ENCODE peak calls at places on chromosomes 12 and 14, in four cellular contexts. V is H9, G is IMR-90, L is neuronal stem cell. W is an unnamed sample.

GRCh38 chr14:50955373-50956043 is 11.2 kb upstream of the PYGL start:
- DNase-seq in V (peak; percentile 85), G (peak; percentile 96), L (no peak), W (peak; percentile 98)

GRCh38 chr12:49415426-49416040 is 48.3 kb downstream of the SPATS2 start:
- DNase-seq in V (no peak), G (no peak), L (no peak), W (no peak)

GRCh38 chr12:127381043-127381668 is 885.8 kb upstream of the TMEM132C start:
- DNase-seq in V (peak; percentile 89), G (no peak), L (peak; percentile 63), W (peak; percentile 79)

GRCh38 chr14:37592288-37593274 is 2.5 kb downstream of the FOXA1 start:
- DNase-seq in V (peak; percentile 47), G (no peak), L (peak; percentile 21), W (no peak)

GRCh38 chr12:8629486-8630033 is 16.9 kb upstream of the AICDA start:
- DNase-seq in V (no peak), G (no peak), L (no peak), W (no peak)

GRCh38 chr14:100065161-100065871 is at the start of gene EVL:
- DNase-seq in V (no peak), G (no peak), L (no peak), W (no peak)

GRCh38 chr12:14988035-14988434 is 15.2 kb downstream of the PDE6H start:
- DNase-seq in V (no peak), G (no peak), L (no peak), W (no peak)

GRCh38 chr14:74580275-74580672 is 31.8 kb downstream of the LTBP2 start:
- DNase-seq in V (no peak), G (no peak), L (no peak), W (no peak)

GRCh38 chr14:89384636-89385035 is 32.4 kb downstream of the FOXN3 start:
- DNase-seq in V (no peak), G (no peak), L (no peak), W (no peak)

GRCh38 chr12:63930971-63931370 is 86.5 kb downstream of the SRGAP1 start:
- DNase-seq in V (no peak), G (peak; percentile 72), L (no peak), W (no peak)

GRCh38 chr14:36720657-36721056 is 59.0 kb downstream of the PAX9 start:
- DNase-seq in V (no peak), G (no peak), L (no peak), W (peak; percentile 91)

GRCh38 chr12:132710422-132711168 is at the start of gene PGAM5:
- DNase-seq in V (peak; percentile 75), G (peak; percentile 70), L (peak; percentile 75), W (peak; percentile 87)

GRCh38 chr14:23160924-23161522 is 22.4 kb downstream of the SLC7A8 start:
- DNase-seq in V (peak; percentile 80), G (peak; percentile 78), L (no peak), W (peak; percentile 89)

GRCh38 chr12:6767592-6768384 is 1.6 kb downstream of the PTMS start:
- DNase-seq in V (no peak), G (peak; percentile 33), L (no peak), W (no peak)

GRCh38 chr12:14621821-14622220 is 54.1 kb upstream of the PLBD1 start:
- DNase-seq in V (no peak), G (no peak), L (no peak), W (no peak)

GRCh38 chr14:95683793-95684192 is 2.4 kb upstream of the TCL1B start:
- DNase-seq in V (peak; percentile 72), G (no peak), L (no peak), W (peak; percentile 82)

GRCh38 chr14:77126461-77126990 is 15.1 kb downstream of the ZDHHC22 start:
- DNase-seq in V (peak; percentile 9), G (no peak), L (no peak), W (no peak)

GRCh38 chr12:11652351-11653040 is 3.0 kb downstream of the ETV6 start:
- DNase-seq in V (no peak), G (peak; percentile 67), L (no peak), W (no peak)

GRCh38 chr12:62190921-62191746 is 69.1 kb upstream of the USP15 start:
- DNase-seq in V (peak; percentile 65), G (peak; percentile 23), L (peak; percentile 31), W (peak; percentile 32)

GRCh38 chr14:90344920-90345557 is 13.3 kb upstream of the NRDE2 start:
- DNase-seq in V (no peak), G (peak; percentile 11), L (no peak), W (no peak)

GRCh38 chr14:101360045-101360931 is 201.0 kb upstream of the DIO3 start:
- DNase-seq in V (no peak), G (no peak), L (no peak), W (no peak)

DNA sequence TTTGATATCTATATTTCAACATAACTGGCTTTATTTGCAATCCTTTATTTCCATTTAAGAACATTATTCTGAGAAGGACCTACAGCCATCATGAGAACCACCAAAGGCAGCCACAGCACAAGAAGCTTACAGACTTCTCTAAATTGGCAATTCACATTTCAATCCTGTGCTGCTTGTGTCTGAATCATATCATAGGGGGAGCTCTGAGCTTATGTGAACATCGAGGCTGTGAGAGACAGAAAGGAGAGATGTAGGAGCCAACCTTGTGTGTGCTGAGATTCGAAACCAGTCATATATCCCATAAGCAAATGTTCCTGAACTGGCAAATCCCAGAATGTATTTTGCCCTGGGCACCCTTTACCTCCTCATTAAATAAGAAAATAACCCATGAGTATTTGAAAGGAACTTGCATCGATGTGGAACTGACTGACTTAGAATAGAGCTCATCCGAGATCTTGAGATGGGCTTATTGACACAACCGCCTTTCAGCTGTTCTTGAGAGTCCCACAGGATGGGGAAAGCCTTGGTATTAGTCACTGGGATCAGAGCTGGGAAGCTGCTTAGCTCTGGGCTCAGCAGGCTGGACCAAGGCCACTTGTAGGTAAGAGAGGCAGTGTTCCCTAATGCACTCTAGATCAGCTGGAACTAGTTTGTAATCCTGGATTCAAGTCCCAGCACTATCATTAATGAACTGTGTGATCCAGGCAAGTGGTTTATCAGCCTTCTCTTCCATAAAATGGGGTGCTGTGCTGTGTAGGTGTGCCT is 329.8 kb downstream of the CACNA1C start:
- DNase-seq in V (no peak), G (peak; percentile 51), L (no peak), W (no peak)
- H4K8ac ChIP-seq in V (no peak overlapping the region), G (no peak overlapping the region), L (no peak overlapping the region), W (no peak overlapping the region)

DNA sequence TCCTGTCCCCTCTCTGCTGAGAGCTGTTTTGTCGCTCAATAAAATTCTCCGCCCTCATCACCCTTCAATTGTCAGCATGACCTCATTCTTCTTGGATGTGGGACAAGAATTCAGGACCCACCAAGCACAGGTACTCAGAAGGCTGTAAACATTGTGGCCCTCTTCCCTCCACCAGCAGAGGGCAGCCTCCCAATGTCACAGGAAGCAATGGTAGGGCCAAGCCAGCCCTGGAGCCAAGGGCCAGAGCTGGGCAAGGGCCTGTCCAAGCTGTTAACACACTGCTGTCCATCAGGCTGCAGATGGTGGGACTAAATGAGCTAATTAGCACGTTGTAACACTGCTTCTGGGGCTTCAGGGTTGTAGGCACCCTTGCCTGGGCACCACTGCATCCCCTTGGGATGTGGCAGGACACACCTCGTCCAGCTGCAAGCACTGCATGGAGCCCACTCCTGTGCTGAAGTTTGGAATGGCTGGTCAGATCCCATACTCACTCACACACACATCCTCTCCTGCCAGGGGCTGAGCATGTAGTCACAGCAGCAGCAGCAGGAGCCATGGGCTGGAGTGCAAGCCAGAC is 62.7 kb upstream of the HECTD1 start:
- DNase-seq in V (peak; percentile 86), G (no peak), L (no peak), W (peak; percentile 47)
- H2BK15ac ChIP-seq in V (peak overlapping the region; percentile 86), G (peak overlapping the region; percentile 70), L (no peak overlapping the region), W (no peak overlapping the region)

GRCh38 chr14:55730602-55731001 is 150.6 kb downstream of the KTN1 start:
- DNase-seq in V (no peak), G (peak; percentile 19), L (no peak), W (peak; percentile 65)

GRCh38 chr14:55731247-55731872 is 151.4 kb downstream of the KTN1 start:
- DNase-seq in V (no peak), G (no peak), L (no peak), W (no peak)

GRCh38 chr14:55733609-55734008 is 153.6 kb downstream of the KTN1 start:
- DNase-seq in V (no peak), G (no peak), L (no peak), W (no peak)

GRCh38 chr14:55734731-55735130 is 154.7 kb downstream of the KTN1 start:
- DNase-seq in V (no peak), G (no peak), L (no peak), W (no peak)

DNA sequence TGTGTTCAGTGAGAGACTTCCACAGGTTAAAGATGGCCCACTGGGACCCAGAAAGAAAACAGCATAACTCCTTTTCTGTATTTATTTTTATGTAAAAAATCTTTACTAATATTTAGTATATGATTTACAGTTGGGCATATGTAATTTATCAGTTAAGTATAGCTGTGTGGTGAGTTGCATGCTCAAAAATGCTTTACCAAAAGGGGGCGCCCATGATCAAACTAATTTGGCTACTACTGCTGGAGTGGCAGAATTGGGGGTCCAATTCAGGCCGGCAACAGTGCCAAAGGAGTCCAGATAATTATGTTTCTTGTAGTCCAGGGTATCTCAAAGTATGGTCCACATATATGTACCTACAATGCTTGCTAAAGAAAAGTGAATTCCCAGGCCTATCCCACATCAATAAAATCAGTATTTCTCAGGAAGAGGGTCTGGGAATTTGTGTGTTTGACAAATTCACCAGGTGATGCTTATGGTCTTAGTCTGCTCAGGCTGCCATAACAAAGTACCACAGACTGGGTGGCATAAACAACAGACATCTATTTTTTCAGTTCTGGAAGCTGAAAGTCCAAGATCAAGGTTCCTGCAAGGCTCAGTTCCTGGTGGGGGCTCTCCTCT is 152.0 kb downstream of the KTN1 start:
- DNase-seq in V (peak; percentile 44), G (peak; percentile 24), L (peak; percentile 43), W (peak; percentile 43)
- H4K8ac ChIP-seq in V (no peak overlapping the region), G (no peak overlapping the region), L (no peak overlapping the region), W (no peak overlapping the region)

GRCh38 chr14:104724981-104725771 is 1.1 kb downstream of the ADSS1 start:
- DNase-seq in V (peak; percentile 82), G (no peak), L (no peak), W (peak; percentile 88)
- H2BK15ac ChIP-seq in V (no peak overlapping the region), G (no peak overlapping the region), L (peak overlapping the region; percentile 94), W (no peak overlapping the region)

GRCh38 chr12:75190846-75191245 is 18.8 kb downstream of the KCNC2 start:
- DNase-seq in V (no peak), G (no peak), L (no peak), W (no peak)

GRCh38 chr12:75196408-75196807 is 13.2 kb downstream of the KCNC2 start:
- DNase-seq in V (no peak), G (no peak), L (no peak), W (no peak)

GRCh38 chr12:75196865-75197264 is 12.8 kb downstream of the KCNC2 start:
- DNase-seq in V (no peak), G (no peak), L (no peak), W (no peak)

GRCh38 chr12:75194250-75194649 is 15.4 kb downstream of the KCNC2 start:
- DNase-seq in V (no peak), G (no peak), L (no peak), W (no peak)
- H4K8ac ChIP-seq in V (no peak overlapping the region), G (no peak overlapping the region), L (no peak overlapping the region), W (no peak overlapping the region)

GRCh38 chr12:96069511-96070231 is 34.3 kb upstream of the LTA4H start:
- DNase-seq in V (no peak), G (no peak), L (no peak), W (no peak)
- H2BK15ac ChIP-seq in V (no peak overlapping the region), G (no peak overlapping the region), L (no peak overlapping the region), W (no peak overlapping the region)

W was measured in mesendoderm.